ENCODE peak calls at places on chromosomes 2 and 18, in four cellular contexts. I, K, Z and O are unnamed samples. For H3K9me3, the result is how much of the 10 kb centered on the place peaks cover.

GRCh38 chr2:196063773-196064172 is 4.9 kb downstream of the DNAH7 start:
- DNase-seq in Z (no peak), I (no peak), K (no peak), O (no peak)

GRCh38 chr18:29164993-29165599 is 988.2 kb upstream of the CDH2 start:
- DNase-seq in K (peak), I (peak), Z (no peak), O (peak)

GRCh38 chr18:21369146-21369545 is 127.1 kb downstream of the GREB1L start:
- DNase-seq in I (no peak), K (no peak), Z (no peak), O (no peak)

GRCh38 chr2:112149866-112150435 is 11.8 kb downstream of the FBLN7 start:
- DNase-seq in I (no peak), K (peak), Z (no peak), O (no peak)

GRCh38 chr2:10400978-10401951 is 46.9 kb downstream of the ODC1 start:
- DNase-seq in Z (no peak), K (no peak), I (no peak), O (no peak)

GRCh38 chr2:173354073-173354600 is 535 bp upstream of the CDCA7 start:
- DNase-seq in Z (peak), K (no peak), I (no peak), O (peak)

GRCh38 chr2:36544638-36545338 is 53.2 kb downstream of the FEZ2 start:
- DNase-seq in K (no peak), I (no peak), Z (no peak), O (no peak)

GRCh38 chr2:72576459-72576858 is 249.4 kb downstream of the EXOC6B start:
- DNase-seq in Z (no peak), I (no peak), K (peak), O (peak)

GRCh38 chr18:33839452-33840225 is 261.6 kb downstream of the ASXL3 start:
- DNase-seq in K (peak), I (no peak), Z (peak), O (peak)

GRCh38 chr2:172734711-172735645 is 667 bp upstream of the RAPGEF4 start:
- DNase-seq in Z (no peak), K (peak), I (no peak), O (peak)

GRCh38 chr18:24631238-24632025 is 171.0 kb downstream of the HRH4 start:
- DNase-seq in K (no peak), I (no peak), Z (no peak), O (peak)

GRCh38 chr2:133516405-133517028 is 51.7 kb downstream of the NCKAP5 start:
- DNase-seq in I (no peak), Z (no peak), K (no peak), O (no peak)

GRCh38 chr2:46839045-46839444 is 76.6 kb downstream of the MCFD2 start:
- DNase-seq in I (no peak), Z (no peak), K (no peak), O (no peak)

GRCh38 chr18:53629356-53629755 is 595.1 kb downstream of the MBD2 start:
- DNase-seq in Z (no peak), I (no peak), K (no peak), O (no peak)

GRCh38 chr2:233444501-233444900 is 90.2 kb downstream of the DGKD start:
- DNase-seq in K (no peak), I (no peak), Z (no peak), O (no peak)
- H3K9me3 ChIP-seq in K (under half), I (under half), Z (under half), O (under half)

DNA sequence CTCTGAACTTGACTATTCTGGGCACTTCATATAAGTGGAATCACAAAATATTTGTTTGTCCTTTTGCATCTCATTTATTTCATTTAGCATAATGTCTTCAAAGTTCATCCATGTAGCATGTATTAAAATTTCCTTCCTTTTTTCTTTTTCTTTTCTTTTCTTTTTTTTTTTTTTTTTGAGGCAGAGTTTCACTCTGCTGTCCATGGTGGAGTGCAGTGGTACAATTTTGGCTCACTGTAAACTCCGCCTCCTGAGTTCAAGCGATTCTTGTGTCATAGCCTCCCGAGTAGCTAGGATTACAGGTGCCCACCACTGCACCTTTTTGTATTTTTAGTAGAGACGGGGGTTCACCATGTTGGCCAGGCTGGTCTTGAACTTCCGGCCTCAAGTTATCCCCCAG is 11.9 kb downstream of the ATP8B1 start:
- DNase-seq in Z (no peak), I (no peak), K (no peak), O (no peak)
- H3K4me3 ChIP-seq in Z (no peak), I (no peak), K (no peak), O (no peak)

DNA sequence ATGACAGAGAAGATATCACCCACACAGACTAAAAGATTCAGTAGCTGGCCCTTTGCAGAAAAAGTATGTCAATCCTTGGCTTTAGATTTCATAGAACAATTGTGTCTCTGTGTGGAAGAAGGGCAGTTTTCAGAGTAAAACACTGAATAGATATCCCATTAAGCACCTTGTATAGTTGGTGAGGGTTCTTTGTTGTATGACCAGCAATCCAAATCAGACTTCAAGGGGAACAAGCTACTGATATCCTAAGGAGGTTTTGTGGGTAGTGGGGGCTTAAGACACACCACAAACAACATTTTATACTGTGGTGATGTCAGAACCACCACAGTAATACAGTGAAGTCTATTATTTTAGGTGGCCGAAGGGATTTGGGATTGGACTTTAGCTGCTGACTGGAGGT is 861.4 kb downstream of the CCDC85A start:
- DNase-seq in K (no peak), I (no peak), Z (no peak), O (no peak)
- H3K9me3 ChIP-seq in K (under half), I (under half), Z (under half), O (under half)

DNA sequence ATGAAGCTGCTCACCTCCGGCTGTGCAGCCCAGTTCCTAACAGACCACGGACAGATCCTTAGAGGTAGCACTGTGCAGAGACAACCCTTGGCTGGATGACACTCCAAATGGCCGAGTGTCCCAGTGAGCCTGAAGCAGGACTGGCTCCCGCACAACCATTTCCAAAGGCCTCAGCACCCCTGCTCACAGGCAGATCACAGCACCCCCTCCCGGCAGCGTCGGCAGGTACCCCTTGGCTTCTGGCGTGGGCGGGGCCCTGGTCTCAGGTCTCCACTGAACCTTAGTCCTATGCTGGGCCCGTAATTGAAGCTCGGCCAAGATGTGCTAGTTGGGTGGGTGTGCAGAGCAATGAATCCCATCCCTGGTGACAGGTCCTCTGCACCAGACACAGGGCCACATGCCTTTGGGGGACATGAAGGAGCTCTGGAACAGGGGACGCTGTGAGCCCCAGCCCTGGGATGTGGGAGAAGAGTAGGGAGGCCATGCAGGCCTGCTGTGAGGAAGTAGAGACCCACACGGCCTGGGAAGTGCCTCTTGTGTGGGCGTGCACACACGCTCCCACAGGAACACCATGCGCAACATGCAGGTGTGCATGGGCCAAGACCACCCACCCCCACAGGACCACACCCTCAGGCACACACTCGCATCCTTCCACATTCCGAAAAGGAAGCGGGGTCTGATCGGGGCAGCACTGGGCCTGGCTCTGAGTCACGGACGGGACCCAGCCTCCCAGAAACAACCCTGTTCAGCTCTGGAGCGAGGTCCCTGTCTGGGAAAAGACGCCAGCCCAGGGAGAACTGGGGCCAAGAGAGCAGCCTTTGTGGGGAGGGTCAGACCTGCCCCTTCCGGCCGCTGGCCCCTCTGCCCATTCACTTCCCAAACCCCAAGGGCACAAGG is 2.8 kb downstream of the DUSP2 start:
- DNase-seq in Z (no peak), K (no peak), I (no peak), O (no peak)
- H3K4me3 ChIP-seq in Z (no peak), K (no peak), I (no peak), O (no peak)

GRCh38 chr18:78713726-78714125 is 265.9 kb upstream of the SALL3 start:
- DNase-seq in Z (no peak), I (no peak), K (no peak), O (no peak)
- H3K9me3 ChIP-seq in Z (under half), I (half or more), K (under half), O (under half)

DNA sequence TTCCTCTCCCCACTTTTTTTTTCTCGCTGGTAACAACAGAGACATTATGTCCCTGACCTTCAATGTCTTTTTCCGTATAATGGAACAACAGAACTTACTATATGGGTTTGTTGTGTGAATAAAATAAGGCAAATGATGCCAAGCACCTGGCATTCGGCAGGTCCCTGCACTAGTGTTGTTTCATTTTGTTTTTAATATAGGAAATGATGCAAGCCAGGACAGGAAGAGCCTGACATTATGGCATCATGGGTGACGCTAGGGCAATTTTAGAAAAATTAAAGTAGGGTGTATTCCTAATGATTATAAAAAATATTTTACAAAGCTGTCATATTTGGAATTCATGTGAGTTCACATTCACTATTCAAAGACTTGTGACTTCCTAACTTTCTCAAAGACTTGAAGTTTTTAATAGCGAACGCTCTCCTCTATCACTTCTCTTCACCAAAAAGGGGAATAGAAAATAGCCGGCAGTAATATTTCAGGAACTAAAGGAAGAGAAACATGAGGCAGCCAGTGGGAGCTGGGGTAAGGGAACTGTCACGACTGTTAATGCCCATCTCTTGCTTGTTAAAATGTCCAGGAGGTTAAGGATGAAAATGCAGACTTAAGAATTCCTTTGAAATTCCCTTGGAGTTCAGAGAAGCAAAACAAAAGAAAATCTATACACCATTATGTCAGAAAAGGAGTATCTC is 60.4 kb downstream of the DPP4 start:
- DNase-seq in Z (no peak), I (no peak), K (no peak), O (no peak)
- H3K4me3 ChIP-seq in Z (no peak), I (no peak), K (no peak), O (no peak)

GRCh38 chr2:120646994-120647393 is 88.7 kb upstream of the GLI2 start:
- DNase-seq in I (no peak), Z (no peak), K (no peak), O (no peak)

GRCh38 chr2:120647487-120647886 is 88.2 kb upstream of the GLI2 start:
- DNase-seq in K (peak), I (no peak), Z (no peak), O (no peak)

GRCh38 chr2:120651818-120652217 is 83.8 kb upstream of the GLI2 start:
- DNase-seq in I (no peak), K (no peak), Z (no peak), O (no peak)

GRCh38 chr2:120653026-120653425 is 82.6 kb upstream of the GLI2 start:
- DNase-seq in I (no peak), Z (no peak), K (no peak), O (no peak)

GRCh38 chr2:120650022-120650644 is 85.5 kb upstream of the GLI2 start:
- DNase-seq in Z (no peak), K (no peak), I (no peak), O (no peak)
- H3K9me3 ChIP-seq in Z (under half), K (under half), I (under half), O (under half)

GRCh38 chr2:190982263-190983034 is 31.5 kb downstream of the STAT1 start:
- DNase-seq in Z (no peak), I (no peak), K (no peak), O (no peak)

GRCh38 chr2:190978389-190979053 is 35.5 kb downstream of the STAT1 start:
- DNase-seq in I (no peak), Z (no peak), K (peak), O (peak)

GRCh38 chr2:190980630-190981214 is 33.2 kb downstream of the STAT1 start:
- DNase-seq in K (no peak), Z (no peak), I (no peak), O (peak)

GRCh38 chr2:190981733-190982132 is 32.2 kb downstream of the STAT1 start:
- DNase-seq in K (no peak), I (no peak), Z (no peak), O (no peak)

DNA sequence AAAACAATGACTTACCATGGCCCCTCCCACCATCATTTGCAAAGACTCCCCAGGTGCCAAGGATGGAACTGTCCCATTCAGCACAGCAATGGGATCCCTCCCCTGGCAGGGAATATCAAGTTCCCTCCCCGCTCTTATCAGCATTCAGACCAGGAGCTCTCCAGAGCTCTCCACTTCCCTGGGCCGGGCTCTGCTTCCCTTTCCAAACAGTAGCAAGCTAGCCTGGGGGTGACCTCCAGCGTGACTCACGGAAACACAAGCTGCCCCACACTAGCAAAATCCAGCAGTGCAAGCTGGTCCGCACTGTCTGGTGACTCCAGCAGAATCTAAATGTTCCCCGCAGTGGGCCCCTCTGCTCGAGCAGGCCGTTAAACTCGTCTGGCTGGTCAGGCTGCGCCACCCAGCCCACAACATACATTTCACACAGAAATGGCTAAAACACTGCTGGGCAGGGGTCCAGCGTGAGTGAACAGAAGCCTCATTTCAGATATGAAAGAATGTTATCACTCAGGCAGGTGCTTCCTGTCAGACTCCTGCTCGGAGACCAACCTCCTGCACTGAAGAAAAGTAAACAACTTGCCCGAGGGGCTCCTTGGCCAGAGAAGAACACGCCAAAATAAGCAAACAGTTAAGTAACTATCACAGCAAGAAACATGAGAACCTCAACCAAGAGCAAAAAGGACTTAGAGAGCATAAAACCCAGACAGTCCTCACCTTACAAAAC is 33.9 kb downstream of the STAT1 start:
- DNase-seq in Z (no peak), K (peak), I (peak), O (peak)
- H3K4me3 ChIP-seq in Z (no peak), K (no peak), I (peak), O (peak)